ENCODE peak calls at places on chromosomes 5 and 9, in five cellular contexts. One of them, this sample, is unnamed.
A peak's percentile ranks its signal among the peaks of the same experiment; 100 is the strongest.

GRCh38 chr5:122120493-122120892 is 8.9 kb upstream of the ZNF474 start:
- DNase-seq in A549: no peak
- DNase-seq in ovary: no peak
- DNase-seq in body of pancreas: no peak
- DNase-seq in gastrocnemius medialis: no peak
- DNase-seq in this sample: no peak

GRCh38 chr9:130940693-130941576 is 1.9 kb upstream of the FIBCD1 start:
- DNase-seq in A549: peak; percentile 73
- DNase-seq in ovary: peak; percentile 59
- DNase-seq in body of pancreas: peak; percentile 88
- DNase-seq in gastrocnemius medialis: peak; percentile 28
- DNase-seq in this sample: peak; percentile 93

GRCh38 chr5:1468247-1468612 is 23.0 kb upstream of the SLC6A3 start:
- DNase-seq in A549: no peak
- DNase-seq in ovary: no peak
- DNase-seq in body of pancreas: peak; percentile 26
- DNase-seq in gastrocnemius medialis: no peak
- DNase-seq in this sample: peak; percentile 53

GRCh38 chr5:72246239-72246580 is 73.8 kb downstream of the MRPS27 start:
- DNase-seq in A549: peak; percentile 17
- DNase-seq in ovary: no peak
- DNase-seq in body of pancreas: no peak
- DNase-seq in gastrocnemius medialis: no peak
- DNase-seq in this sample: no peak

GRCh38 chr9:93089024-93089423 is 7.0 kb upstream of the CARD19 start:
- DNase-seq in A549: no peak
- DNase-seq in ovary: peak; percentile 1
- DNase-seq in body of pancreas: no peak
- DNase-seq in gastrocnemius medialis: no peak
- DNase-seq in this sample: no peak

GRCh38 chr9:105007143-105007542 is 79.2 kb upstream of the ABCA1 start:
- DNase-seq in A549: peak; percentile 33
- DNase-seq in ovary: no peak
- DNase-seq in body of pancreas: peak; percentile 55
- DNase-seq in gastrocnemius medialis: no peak
- DNase-seq in this sample: peak; percentile 57

GRCh38 chr9:91898451-91899433 is 51.3 kb downstream of the ROR2 start:
- DNase-seq in A549: no peak
- DNase-seq in ovary: no peak
- DNase-seq in body of pancreas: peak; percentile 44
- DNase-seq in gastrocnemius medialis: no peak
- DNase-seq in this sample: no peak

GRCh38 chr9:117963493-117963892 is 259.3 kb downstream of the TLR4 start:
- DNase-seq in A549: no peak
- DNase-seq in ovary: no peak
- DNase-seq in body of pancreas: no peak
- DNase-seq in gastrocnemius medialis: no peak
- DNase-seq in this sample: no peak

GRCh38 chr5:38420691-38421395 is 135.6 kb downstream of the LIFR start:
- DNase-seq in A549: peak; percentile 80
- DNase-seq in ovary: peak; percentile 48
- DNase-seq in body of pancreas: peak; percentile 77
- DNase-seq in gastrocnemius medialis: peak; percentile 7
- DNase-seq in this sample: no peak

GRCh38 chr5:157714480-157714879 is 16.7 kb upstream of the THG1L start:
- DNase-seq in A549: no peak
- DNase-seq in ovary: no peak
- DNase-seq in body of pancreas: no peak
- DNase-seq in gastrocnemius medialis: no peak
- DNase-seq in this sample: no peak

GRCh38 chr5:38104497-38105230 is 153.7 kb upstream of the EGFLAM start:
- DNase-seq in A549: no peak
- DNase-seq in ovary: no peak
- DNase-seq in body of pancreas: peak; percentile 25
- DNase-seq in gastrocnemius medialis: no peak
- DNase-seq in this sample: no peak

GRCh38 chr9:18824095-18824666 is 208.8 kb downstream of the SAXO1 start:
- DNase-seq in A549: no peak
- DNase-seq in ovary: no peak
- DNase-seq in body of pancreas: peak; percentile 54
- DNase-seq in gastrocnemius medialis: no peak
- DNase-seq in this sample: no peak

GRCh38 chr9:134366223-134367031 is 40.2 kb downstream of the RXRA start:
- DNase-seq in A549: peak; percentile 86
- DNase-seq in ovary: peak; percentile 91
- DNase-seq in body of pancreas: peak; percentile 94
- DNase-seq in gastrocnemius medialis: peak; percentile 92
- DNase-seq in this sample: peak; percentile 92

GRCh38 chr9:87862536-87863268 is 20.0 kb upstream of the SPATA31E1 start:
- DNase-seq in A549: peak; percentile 47
- DNase-seq in ovary: no peak
- DNase-seq in body of pancreas: no peak
- DNase-seq in gastrocnemius medialis: no peak
- DNase-seq in this sample: no peak

GRCh38 chr5:177355162-177355867 is 2.4 kb upstream of the RGS14 start:
- DNase-seq in A549: no peak
- DNase-seq in ovary: no peak
- DNase-seq in body of pancreas: no peak
- DNase-seq in gastrocnemius medialis: no peak
- DNase-seq in this sample: no peak

GRCh38 chr9:104276709-104277245 is 182.7 kb downstream of the SMC2 start:
- DNase-seq in A549: no peak
- DNase-seq in ovary: no peak
- DNase-seq in body of pancreas: no peak
- DNase-seq in gastrocnemius medialis: no peak
- DNase-seq in this sample: no peak

GRCh38 chr9:78958887-78959286 is 612.9 kb upstream of the TLE4 start:
- DNase-seq in A549: no peak
- DNase-seq in ovary: no peak
- DNase-seq in body of pancreas: no peak
- DNase-seq in gastrocnemius medialis: no peak
- DNase-seq in this sample: no peak

GRCh38 chr5:61625682-61626620 is 293.9 kb downstream of the ZSWIM6 start:
- DNase-seq in A549: peak; percentile 68
- DNase-seq in ovary: peak; percentile 67
- DNase-seq in body of pancreas: peak; percentile 88
- DNase-seq in gastrocnemius medialis: peak; percentile 31
- DNase-seq in this sample: peak; percentile 38
- TF ChIP-seq POLR2A in A549: peak; percentile 26
- TF ChIP-seq POLR2A in ovary: no peak
- TF ChIP-seq POLR2A in body of pancreas: peak; percentile 72
- TF ChIP-seq POLR2A in gastrocnemius medialis: no peak
- TF ChIP-seq POLR2A in this sample: no peak

GRCh38 chr5:151153766-151154272 is 3.8 kb downstream of the ANXA6 start:
- DNase-seq in A549: no peak
- DNase-seq in ovary: no peak
- DNase-seq in body of pancreas: no peak
- DNase-seq in gastrocnemius medialis: no peak
- DNase-seq in this sample: no peak
- H3K4me1 ChIP-seq in A549: peaks cover 17% of the 10 kb centered on the region
- H3K4me1 ChIP-seq in ovary: peaks cover 33% of the 10 kb centered on the region
- H3K4me1 ChIP-seq in body of pancreas: peaks cover 66% of the 10 kb centered on the region
- H3K4me1 ChIP-seq in gastrocnemius medialis: peaks cover 61% of the 10 kb centered on the region
- H3K4me1 ChIP-seq in this sample: peaks cover 58% of the 10 kb centered on the region

DNA sequence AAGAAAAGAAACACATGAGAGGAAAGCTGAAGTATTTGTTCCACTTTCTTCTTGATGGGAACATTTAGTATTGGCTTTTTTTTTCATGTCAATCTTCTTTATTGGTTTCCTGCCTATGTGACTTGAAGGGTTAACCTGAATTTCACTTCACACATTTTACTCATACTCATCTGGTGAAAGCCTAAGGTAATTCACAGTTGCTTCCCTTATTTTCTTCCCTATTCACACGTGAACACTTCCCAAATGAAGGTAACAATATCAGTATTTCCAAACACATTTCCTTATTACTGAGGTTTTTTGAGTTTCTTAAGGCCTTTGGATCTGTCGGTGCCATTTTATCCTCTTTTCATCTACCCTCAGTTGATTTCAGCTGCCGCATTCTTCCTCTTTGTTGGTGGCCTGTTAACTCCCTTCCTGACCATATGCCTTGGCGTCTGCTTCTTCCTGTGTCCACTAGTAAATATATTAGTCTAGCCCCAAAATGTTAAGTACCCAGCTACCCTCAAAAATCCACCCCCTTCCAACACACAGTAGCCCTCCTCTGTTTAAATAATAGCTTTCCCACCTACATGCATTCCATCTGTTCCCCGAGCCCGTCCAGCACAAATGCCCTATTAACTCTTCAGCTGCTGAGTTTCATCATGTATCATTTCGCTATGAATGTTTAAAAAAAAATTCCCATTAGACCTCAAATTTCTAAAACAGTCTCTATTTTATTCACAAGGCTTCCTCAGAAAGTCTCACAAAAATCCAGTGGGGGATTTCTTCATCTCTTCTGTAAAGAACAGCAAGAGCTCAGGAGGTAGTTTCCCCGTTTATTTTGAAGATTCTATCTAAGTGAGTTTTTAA is 97.3 kb downstream of the USP20 start:
- DNase-seq in A549: no peak
- DNase-seq in ovary: no peak
- DNase-seq in body of pancreas: no peak
- DNase-seq in gastrocnemius medialis: no peak
- DNase-seq in this sample: no peak
- H3K4me3 ChIP-seq in A549: no peak overlapping the region
- H3K4me3 ChIP-seq in ovary: no peak overlapping the region
- H3K4me3 ChIP-seq in body of pancreas: no peak overlapping the region
- H3K4me3 ChIP-seq in gastrocnemius medialis: no peak overlapping the region
- H3K4me3 ChIP-seq in this sample: no peak overlapping the region

GRCh38 chr5:139633295-139634027 is 14.7 kb upstream of the CXXC5 start:
- DNase-seq in A549: peak; percentile 77
- DNase-seq in ovary: peak; percentile 44
- DNase-seq in body of pancreas: peak; percentile 74
- DNase-seq in gastrocnemius medialis: peak; percentile 39
- DNase-seq in this sample: peak; percentile 81
- TF ChIP-seq POLR2A in A549: no peak
- TF ChIP-seq POLR2A in ovary: no peak
- TF ChIP-seq POLR2A in body of pancreas: no peak
- TF ChIP-seq POLR2A in gastrocnemius medialis: no peak
- TF ChIP-seq POLR2A in this sample: peak; percentile 33